ENCODE peak calls at places on chromosome 11, in ten cellular contexts. D, J, I, E, K, V, H, L, N and A are unnamed samples. For H3K4me1, the result is how much of the 10 kb centered on the place peaks cover.

GRCh38 chr11:38014405-38014804 is 1416.4 kb upstream of the RAG2 start:
- DNase-seq in I (no peak), L (no peak), H (no peak), D (no peak), J (no peak), E (no peak), N (no peak), K (no peak), V (no peak), A (no peak)

GRCh38 chr11:44443836-44444769 is 121.4 kb upstream of the CD82 start:
- DNase-seq in D (peak), K (peak), V (no peak), I (no peak), L (no peak), E (no peak), N (no peak), J (no peak), H (no peak), A (no peak)

GRCh38 chr11:72124046-72124445 is 11.5 kb upstream of the FOLR3 start:
- DNase-seq in H (no peak), D (no peak), J (no peak), N (no peak), K (no peak), I (no peak), V (no peak), L (no peak), E (no peak), A (no peak)

GRCh38 chr11:46361283-46362145 is 14.3 kb downstream of the DGKZ start:
- DNase-seq in D (peak), V (no peak), I (peak), L (no peak), K (no peak), J (peak), N (no peak), E (peak), H (peak), A (no peak)

GRCh38 chr11:14041040-14041439 is 78.5 kb downstream of the SPON1 start:
- DNase-seq in K (no peak), I (no peak), J (no peak), D (no peak), V (no peak), H (peak), E (no peak), N (no peak), L (no peak), A (no peak)

GRCh38 chr11:126357969-126358762 is 2.7 kb downstream of the ST3GAL4 start:
- DNase-seq in V (no peak), K (no peak), L (no peak), D (no peak), E (no peak), H (no peak), J (peak), I (no peak), N (peak), A (no peak)

GRCh38 chr11:64935634-64936081 is at the start of gene GPHA2:
- DNase-seq in J (no peak), L (no peak), K (peak), V (peak), I (no peak), E (no peak), N (peak), D (no peak), H (peak), A (no peak)

GRCh38 chr11:64358907-64359711 is at the start of gene RPS6KA4:
- DNase-seq in N (peak), E (peak), V (peak), L (peak), K (peak), I (peak), J (no peak), D (peak), H (peak), A (no peak)

GRCh38 chr11:61401558-61401957 is 9.2 kb downstream of the TMEM216 start:
- DNase-seq in K (no peak), N (no peak), D (no peak), L (no peak), V (no peak), I (no peak), H (no peak), E (no peak), J (no peak), A (no peak)
- TF ChIP-seq CTCF in K (no peak), N (no peak), D (no peak), L (no peak), V (no peak), I (no peak), H (no peak), E (no peak), J (no peak), A (no peak)

GRCh38 chr11:3196161-3197043 is 22.2 kb downstream of the MRGPRG start:
- DNase-seq in H (no peak), E (peak), L (no peak), N (no peak), I (peak), K (peak), J (peak), D (peak), V (peak), A (no peak)
- TF ChIP-seq EP300 in H (no peak), E (no peak), L (no peak), N (no peak), I (no peak), K (no peak), J (no peak), D (no peak), V (no peak), A (no peak)

DNA sequence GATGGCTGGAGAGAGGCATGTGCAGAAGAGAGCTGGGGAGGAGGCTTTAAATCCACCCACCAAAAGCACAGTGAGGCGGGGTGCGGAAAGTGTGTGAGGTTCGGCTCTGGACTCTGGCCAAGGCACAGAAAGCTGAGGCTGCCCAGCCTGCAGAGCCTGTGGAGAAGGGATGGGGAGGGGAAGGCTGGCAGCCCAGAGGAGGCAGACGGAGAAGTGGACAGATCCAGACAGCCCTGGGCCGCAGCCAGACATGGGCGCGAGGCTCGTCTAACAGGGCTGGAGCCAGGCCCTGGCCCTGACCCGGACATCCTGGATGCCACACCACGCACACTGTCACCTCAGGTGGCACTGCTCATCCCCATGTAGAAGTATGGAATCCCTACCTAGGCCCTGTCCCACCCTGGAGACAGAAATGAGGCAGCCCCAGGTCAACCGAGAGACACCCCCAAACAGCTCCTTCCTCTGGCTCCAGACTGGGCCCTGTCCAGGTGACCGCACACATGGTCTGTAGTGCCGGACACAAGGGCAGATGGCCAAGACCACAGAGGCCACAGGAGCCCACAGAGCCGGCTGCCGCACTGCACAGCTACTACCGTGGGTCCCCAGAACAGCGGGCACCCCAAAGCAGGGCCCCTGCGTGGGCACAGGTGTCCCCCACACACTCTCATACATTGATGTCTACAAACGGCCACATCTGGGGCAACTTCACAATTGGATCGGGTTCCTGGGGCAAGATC is 16.6 kb upstream of the MOB2 start:
- DNase-seq in J (peak), K (peak), D (peak), N (no peak), I (no peak), L (no peak), E (peak), V (no peak), H (no peak), A (no peak)
- H3K4me1 ChIP-seq in J (half or more), K (under half), D (half or more), N (under half), I (under half), L (under half), E (under half), V (under half), H (under half), A (half or more)

DNA sequence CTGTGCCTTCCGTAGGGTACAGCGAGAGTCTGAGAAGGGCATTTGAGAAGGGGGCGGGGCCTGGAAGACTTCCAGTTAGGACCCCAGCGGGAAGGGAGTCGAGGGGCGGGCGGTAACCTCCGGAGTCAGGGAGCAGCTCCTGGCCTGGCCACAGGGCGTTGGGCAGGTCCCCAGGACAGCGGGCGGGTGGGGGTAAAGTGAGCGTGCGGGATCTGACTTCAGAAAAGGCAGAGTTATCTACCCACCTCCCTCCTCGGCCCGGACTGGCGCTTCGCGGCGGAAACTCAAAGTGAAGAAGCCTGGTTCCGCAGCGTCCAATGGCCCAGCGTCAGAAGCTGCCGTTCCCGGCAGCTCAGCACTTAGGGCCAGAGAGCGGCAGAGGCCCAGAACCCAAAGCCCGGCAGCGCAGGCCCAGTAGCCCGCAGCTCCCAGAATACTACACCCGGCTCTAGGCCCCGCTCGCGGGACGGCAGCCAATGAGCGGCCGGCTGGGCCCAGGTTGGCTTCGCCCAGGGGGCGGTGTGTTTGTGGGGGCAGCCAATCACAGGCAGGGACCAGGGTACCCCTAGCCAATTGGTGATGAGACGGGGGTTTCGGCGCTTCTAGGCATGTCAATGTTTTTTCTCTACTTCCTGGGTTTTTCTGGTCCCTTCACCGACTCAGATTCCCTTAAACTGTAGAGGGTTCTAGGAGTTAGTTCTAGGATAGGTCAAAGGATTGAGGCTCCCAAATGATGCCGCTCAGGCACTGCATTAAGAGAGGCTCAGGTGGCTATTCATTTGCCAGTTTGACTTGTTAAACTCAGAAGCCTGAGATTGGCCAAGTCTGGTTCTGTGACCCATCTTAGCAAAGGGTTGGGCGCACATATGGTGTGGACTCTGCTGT is at the start of gene TRIM68:
- DNase-seq in N (peak), K (peak), E (peak), V (peak), H (peak), L (peak), D (peak), J (peak), I (peak), A (peak)
- TF ChIP-seq CTCF in N (no peak), K (no peak), E (no peak), V (no peak), H (no peak), L (no peak), D (peak), J (no peak), I (no peak), A (peak)

GRCh38 chr11:69803022-69803421 is 16.2 kb downstream of the FGF3 start:
- DNase-seq in V (no peak), H (no peak), I (no peak), E (no peak), J (no peak), D (no peak), N (no peak), K (no peak), L (no peak), A (no peak)

GRCh38 chr11:69803604-69804218 is 15.5 kb downstream of the FGF3 start:
- DNase-seq in E (no peak), L (no peak), I (no peak), V (no peak), H (no peak), J (no peak), N (no peak), D (no peak), K (no peak), A (no peak)

GRCh38 chr11:69799582-69799981 is 19.6 kb downstream of the FGF3 start:
- DNase-seq in L (peak), J (no peak), N (no peak), E (peak), D (no peak), I (no peak), H (peak), V (no peak), K (no peak), A (no peak)

GRCh38 chr11:69800278-69800677 is 18.9 kb downstream of the FGF3 start:
- DNase-seq in N (no peak), D (no peak), I (no peak), L (no peak), K (no peak), V (no peak), J (no peak), H (no peak), E (no peak), A (no peak)

GRCh38 chr11:69801513-69802335 is 17.5 kb downstream of the FGF3 start:
- DNase-seq in H (peak), I (no peak), E (peak), K (peak), J (no peak), V (peak), L (no peak), N (no peak), D (no peak), A (no peak)
- TF ChIP-seq EP300 in H (no peak), I (no peak), E (no peak), K (no peak), J (no peak), V (no peak), L (no peak), N (no peak), D (no peak), A (no peak)

GRCh38 chr11:133948711-133949110 is 8.1 kb downstream of the IGSF9B start:
- DNase-seq in I (no peak), H (no peak), N (no peak), K (no peak), V (no peak), J (no peak), L (no peak), D (no peak), E (no peak), A (no peak)
- H3K4me1 ChIP-seq in I (under half), H (under half), N (under half), K (under half), V (under half), J (half or more), L (under half), D (under half), E (under half), A (half or more)